ENCODE peak calls at places on chromosomes 2 and 18, in four cellular contexts. V is HL-60, D is K562, O is GM12878. B is an unnamed sample.

GRCh38 chr2:32246911-32247310 is 17.8 kb downstream of the NLRC4 start:
- DNase-seq in O (no peak), D (no peak), V (no peak), B (no peak)

GRCh38 chr2:31558401-31559295 is 22.1 kb downstream of the SRD5A2 start:
- DNase-seq in D (no peak), O (no peak), V (peak), B (no peak)

GRCh38 chr18:47912343-47912742 is 18.1 kb downstream of the SMAD2 start:
- DNase-seq in V (no peak), D (no peak), O (no peak), B (no peak)

GRCh38 chr2:156437272-156437671 is 1.1 kb downstream of the GPD2 start:
- DNase-seq in D (no peak), V (peak), O (no peak), B (no peak)

GRCh38 chr2:105809099-105809473 is 64.4 kb downstream of the NCK2 start:
- DNase-seq in O (no peak), D (no peak), V (no peak), B (no peak)

GRCh38 chr18:11518788-11519685 is 90.4 kb upstream of the SLC35G4 start:
- DNase-seq in O (no peak), D (peak), V (peak), B (peak)

GRCh38 chr2:216341151-216341550 is 31.1 kb downstream of the MARCHF4 start:
- DNase-seq in O (no peak), V (no peak), D (no peak), B (no peak)

GRCh38 chr2:65800998-65801397 is 368.6 kb upstream of the SPRED2 start:
- DNase-seq in D (no peak), V (no peak), O (no peak), B (no peak)

GRCh38 chr2:120751553-120751952 is 15.9 kb downstream of the GLI2 start:
- DNase-seq in O (no peak), V (no peak), D (no peak), B (no peak)

GRCh38 chr18:11104307-11104706 is 45.1 kb downstream of the PIEZO2 start:
- DNase-seq in V (no peak), D (no peak), O (no peak), B (no peak)

GRCh38 chr2:231955758-231956472 is 5.6 kb upstream of the DIS3L2 start:
- DNase-seq in D (no peak), O (no peak), V (no peak), B (no peak)

GRCh38 chr2:118477111-118477517 is 370.3 kb downstream of the EN1 start:
- DNase-seq in D (no peak), O (no peak), V (no peak), B (no peak)

GRCh38 chr2:16034151-16034974 is 94.0 kb downstream of the MYCN start:
- DNase-seq in V (no peak), O (no peak), D (peak), B (no peak)

GRCh38 chr2:191266201-191266600 is 21.0 kb downstream of the MYO1B start:
- DNase-seq in V (no peak), D (no peak), O (no peak), B (no peak)

GRCh38 chr2:98598781-98599428 is 9.4 kb downstream of the COA5 start:
- DNase-seq in O (no peak), D (no peak), V (no peak), B (no peak)

GRCh38 chr18:46677609-46678470 is 20.8 kb upstream of the LOXHD1 start:
- DNase-seq in V (no peak), O (no peak), D (no peak), B (no peak)

GRCh38 chr2:233974530-233975071 is 57.4 kb downstream of the TRPM8 start:
- DNase-seq in O (no peak), V (no peak), D (no peak), B (no peak)

GRCh38 chr2:146031158-146031557 is 1511.2 kb upstream of the ZEB2 start:
- DNase-seq in O (no peak), V (no peak), D (no peak), B (no peak)

GRCh38 chr2:201507725-201508124 is 56.2 kb downstream of the STRADB start:
- DNase-seq in V (peak), O (no peak), D (no peak), B (no peak)

GRCh38 chr18:25279556-25279955 is 72.4 kb downstream of the ZNF521 start:
- DNase-seq in V (no peak), D (no peak), O (no peak), B (no peak)

GRCh38 chr18:67864677-67865340 is 348.3 kb upstream of the DSEL start:
- DNase-seq in D (no peak), O (no peak), V (no peak), B (no peak)

GRCh38 chr2:144137705-144138428 is 382.1 kb downstream of the ZEB2 start:
- DNase-seq in D (no peak), O (no peak), V (no peak), B (no peak)

GRCh38 chr2:239461551-239462515 is 61.0 kb upstream of the HDAC4 start:
- DNase-seq in V (no peak), D (no peak), O (no peak), B (no peak)

GRCh38 chr18:62324917-62325805 is at the start of gene TNFRSF11A:
- DNase-seq in O (no peak), V (peak), D (peak), B (peak)

GRCh38 chr2:239826376-239826775 is 198.8 kb downstream of the NDUFA10 start:
- DNase-seq in O (no peak), V (no peak), D (no peak), B (no peak)

GRCh38 chr18:35730738-35731370 is 149.3 kb downstream of the GALNT1 start:
- DNase-seq in O (no peak), V (no peak), D (no peak), B (no peak)

GRCh38 chr2:30408961-30409387 is 38.1 kb upstream of the LCLAT1 start:
- DNase-seq in D (no peak), V (no peak), O (no peak), B (no peak)

GRCh38 chr2:36734304-36734703 is 37.8 kb downstream of the VIT start:
- DNase-seq in O (no peak), V (no peak), D (no peak), B (no peak)
- TF ChIP-seq SPI1 in O (no peak), V (no peak), D (no peak), B (no peak)

GRCh38 chr18:23890589-23890988 is 124.0 kb upstream of the TTC39C start:
- DNase-seq in V (no peak), O (no peak), D (no peak), B (no peak)
- TF ChIP-seq SPI1 in V (no peak), O (no peak), D (no peak), B (no peak)

GRCh38 chr2:197827618-197828017 is 23.2 kb downstream of the PLCL1 start:
- DNase-seq in D (no peak), O (no peak), V (no peak), B (no peak)

GRCh38 chr2:197821550-197822218 is 17.3 kb downstream of the PLCL1 start:
- DNase-seq in D (peak), V (no peak), O (no peak), B (no peak)

DNA sequence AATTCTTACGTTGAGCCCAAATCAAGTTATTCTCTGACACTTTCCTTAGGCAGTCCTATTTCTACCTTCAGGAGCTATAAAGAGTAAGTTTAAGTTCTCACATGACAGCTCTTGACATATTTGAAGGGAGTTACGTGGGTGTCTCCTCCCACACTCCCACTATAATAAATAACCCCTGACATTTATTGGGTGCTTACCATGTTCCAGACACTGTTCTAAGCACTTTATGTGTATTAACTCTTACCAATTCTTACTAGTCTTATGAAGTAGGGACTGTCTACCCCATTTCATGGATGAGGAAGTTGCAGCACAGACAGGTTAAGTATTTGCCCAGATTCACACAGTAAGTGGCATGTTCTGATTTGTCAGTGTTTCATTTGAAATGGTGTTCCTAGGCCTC is 17.9 kb downstream of the PLCL1 start:
- DNase-seq in D (no peak), O (no peak), V (no peak), B (no peak)
- TF ChIP-seq SPI1 in D (no peak), O (no peak), V (no peak), B (no peak)

DNA sequence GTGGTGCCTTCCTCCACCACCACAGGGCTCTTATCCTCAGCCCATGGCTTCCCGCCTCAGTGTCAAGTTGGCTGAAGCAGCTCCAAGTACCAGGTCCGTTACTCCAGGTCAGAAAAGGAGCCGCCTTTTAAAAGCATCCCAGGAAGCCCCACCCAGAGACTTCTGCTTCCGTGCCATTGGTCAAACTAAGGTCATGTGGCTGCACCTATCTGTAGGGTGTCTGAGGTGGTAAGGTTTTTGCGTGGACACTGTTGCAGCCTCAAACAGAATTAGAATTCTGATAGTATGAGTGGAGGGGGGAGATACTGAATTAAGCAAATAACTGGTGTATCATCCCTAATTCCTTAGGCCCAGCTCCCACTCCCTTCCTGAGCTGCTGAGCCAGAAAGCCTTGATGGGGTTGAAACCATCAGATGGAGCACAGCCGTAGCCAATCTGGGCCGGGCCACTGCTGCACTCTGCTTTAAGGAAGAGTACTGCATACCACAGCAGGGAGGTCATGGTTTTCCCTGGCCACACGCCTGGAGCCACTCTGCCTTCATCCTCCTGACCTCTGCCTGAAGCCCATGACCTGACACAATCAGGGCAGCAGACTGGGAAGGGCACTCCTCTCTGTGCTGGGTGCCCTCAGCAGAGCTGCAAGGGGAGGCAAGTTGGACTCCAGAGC is 8.4 kb downstream of the TMEM247 start:
- DNase-seq in D (peak), V (no peak), O (no peak), B (no peak)
- TF ChIP-seq SPI1 in D (no peak), V (no peak), O (no peak), B (no peak)

GRCh38 chr2:203867561-203868200 is at the start of gene CTLA4:
- DNase-seq in V (no peak), O (no peak), D (no peak), B (no peak)
- TF ChIP-seq SPI1 in V (no peak), O (no peak), D (no peak), B (no peak)

GRCh38 chr2:38444247-38444646 is 67.2 kb upstream of the ATL2 start:
- DNase-seq in V (no peak), D (no peak), O (no peak), B (no peak)
- TF ChIP-seq SPI1 in V (no peak), D (no peak), O (no peak), B (no peak)

B was measured in GM12891.